ENCODE peak calls at places on chromosomes 11 and 22, in five cellular contexts. R, S, T, J and A are unnamed samples.

GRCh38 chr22:33747576-33748180 is 172.6 kb downstream of the LARGE1 start:
- DNase-seq in R (no peak), S (peak), T (no peak), J (peak), A (no peak)

GRCh38 chr11:63534076-63534475 is 2.5 kb upstream of the PLAAT4 start:
- DNase-seq in R (no peak), S (no peak), T (no peak), J (no peak), A (no peak)

GRCh38 chr11:96257972-96258951 is 84.7 kb downstream of the MAML2 start:
- DNase-seq in R (no peak), S (no peak), T (no peak), J (peak), A (no peak)

GRCh38 chr22:24435861-24436351 is 8.5 kb downstream of the ADORA2A start:
- DNase-seq in R (no peak), S (no peak), T (no peak), J (no peak), A (no peak)

GRCh38 chr22:48972979-48973693 is 854.5 kb downstream of the BRD1 start:
- DNase-seq in R (no peak), S (no peak), T (no peak), J (no peak), A (no peak)

GRCh38 chr22:28105988-28106387 is 186.9 kb upstream of the PITPNB start:
- DNase-seq in R (no peak), S (no peak), T (no peak), J (no peak), A (no peak)

GRCh38 chr11:64800633-64801464 is 2.2 kb downstream of the MAP4K2 start:
- DNase-seq in R (no peak), S (no peak), T (no peak), J (no peak), A (no peak)

GRCh38 chr11:107549253-107549953 is 16.1 kb downstream of the ALKBH8 start:
- DNase-seq in R (no peak), S (peak), T (no peak), J (peak), A (no peak)

GRCh38 chr11:87173185-87174039 is 135.7 kb downstream of the TMEM135 start:
- DNase-seq in R (no peak), S (no peak), T (no peak), J (no peak), A (no peak)

GRCh38 chr11:3627291-3627690 is 14.5 kb downstream of the ART5 start:
- DNase-seq in R (no peak), S (no peak), T (no peak), J (no peak), A (no peak)

GRCh38 chr22:33418483-33418882 is 360.3 kb upstream of the SYN3 start:
- DNase-seq in R (no peak), S (no peak), T (no peak), J (no peak), A (no peak)

GRCh38 chr22:38760477-38761201 is 4.8 kb upstream of the SUN2 start:
- DNase-seq in R (no peak), S (peak), T (no peak), J (no peak), A (no peak)